ENCODE peak calls at places on chromosome 21, in ten cellular contexts. K is endothelial cell; J is body of pancreas; P is CD4-positive, alpha-beta T cell; X is NB4; Q is RWPE1; Z is foreskin keratinocyte; S is GM20000; Y is fibroblast of villous mesenchyme; W is DND-41. E is an unnamed sample.

GRCh38 chr21:35470522-35470921 is 421.4 kb upstream of the RUNX1 start:
- DNase-seq in Z (no peak), P (no peak), Y (peak), S (no peak), W (peak), X (peak), J (no peak), Q (no peak), K (no peak), E (no peak)

GRCh38 chr21:14273736-14274538 is 58.0 kb downstream of the RBM11 start:
- DNase-seq in Y (no peak), K (peak), J (peak), Q (no peak), X (no peak), S (no peak), W (no peak), Z (peak), P (no peak), E (peak)

GRCh38 chr21:33976082-33976979 is 60.7 kb upstream of the ATP5PO start:
- DNase-seq in K (no peak), Z (peak), W (peak), J (no peak), S (peak), X (peak), Q (peak), P (peak), Y (peak), E (no peak)

GRCh38 chr21:35925497-35925896 is 134.8 kb downstream of the SETD4 start:
- DNase-seq in P (no peak), Q (peak), Z (peak), K (no peak), X (peak), Y (no peak), S (no peak), J (peak), W (peak), E (no peak)

GRCh38 chr21:33127154-33127893 is 57.4 kb downstream of the OLIG1 start:
- DNase-seq in Z (peak), Y (peak), X (peak), W (peak), P (peak), Q (peak), S (peak), K (peak), J (peak), E (no peak)

GRCh38 chr21:42988234-42988965 is 14.0 kb downstream of the PKNOX1 start:
- DNase-seq in Q (no peak), P (no peak), W (no peak), K (no peak), J (no peak), Z (no peak), Y (peak), S (no peak), X (no peak), E (peak)

GRCh38 chr21:15421521-15421920 is 308.3 kb upstream of the USP25 start:
- DNase-seq in J (no peak), S (no peak), Y (no peak), P (no peak), K (no peak), Z (peak), W (no peak), X (no peak), Q (peak), E (no peak)

GRCh38 chr21:34202553-34203332 is 129.4 kb downstream of the MRPS6 start:
- DNase-seq in Z (peak), W (no peak), Q (no peak), S (no peak), Y (peak), P (no peak), X (peak), J (peak), K (peak), E (no peak)

GRCh38 chr21:34900376-34900775 is 148.7 kb downstream of the RUNX1 start:
- DNase-seq in J (no peak), K (no peak), S (no peak), X (peak), P (no peak), Z (peak), W (no peak), Y (peak), Q (no peak), E (no peak)

GRCh38 chr21:35400233-35400939 is 351.3 kb upstream of the RUNX1 start:
- DNase-seq in Y (peak), S (peak), P (no peak), Z (peak), J (peak), X (peak), K (peak), Q (peak), W (peak), E (no peak)

GRCh38 chr21:42841156-42841915 is 38.0 kb downstream of the WDR4 start:
- DNase-seq in P (no peak), S (no peak), K (no peak), J (no peak), Q (no peak), Y (no peak), Z (no peak), X (no peak), W (peak), E (peak)

GRCh38 chr21:28828981-28829380 is 163.7 kb downstream of the LTN1 start:
- DNase-seq in S (no peak), X (no peak), P (no peak), Z (no peak), W (no peak), J (no peak), Q (no peak), K (no peak), Y (peak), E (no peak)

GRCh38 chr21:31132574-31133242 is 94.4 kb upstream of the KRTAP19-8 start:
- DNase-seq in P (peak), Q (no peak), Y (peak), S (peak), Z (no peak), W (peak), K (no peak), J (no peak), X (peak), E (no peak)

GRCh38 chr21:29265690-29266479 is 32.8 kb upstream of the BACH1 start:
- DNase-seq in Q (no peak), P (no peak), Z (peak), Y (no peak), X (peak), K (no peak), W (no peak), J (no peak), S (no peak), E (no peak)

GRCh38 chr21:29430581-29430980 is 131.9 kb downstream of the BACH1 start:
- DNase-seq in J (no peak), W (no peak), Q (no peak), S (no peak), K (no peak), Z (no peak), P (no peak), X (no peak), Y (no peak), E (no peak)

GRCh38 chr21:43942201-43942600 is 69.9 kb upstream of the TRAPPC10 start:
- DNase-seq in Z (no peak), K (no peak), P (no peak), Y (no peak), W (no peak), J (no peak), X (no peak), Q (no peak), S (no peak), E (no peak)

GRCh38 chr21:34602061-34602460 is 12.9 kb downstream of the RCAN1 start:
- DNase-seq in W (no peak), Z (no peak), P (no peak), X (no peak), J (no peak), Y (no peak), Q (no peak), S (no peak), K (no peak), E (no peak)

GRCh38 chr21:36263797-36264196 is 56.2 kb upstream of the MORC3 start:
- DNase-seq in W (no peak), S (no peak), K (no peak), Q (no peak), Z (no peak), X (peak), P (no peak), J (no peak), Y (no peak), E (no peak)

GRCh38 chr21:42129300-42130266 is 58.5 kb downstream of the UMODL1 start:
- DNase-seq in Q (no peak), Z (no peak), X (no peak), J (no peak), P (no peak), W (peak), K (no peak), S (no peak), Y (no peak), E (peak)

GRCh38 chr21:42638266-42638863 is 15.1 kb upstream of the PDE9A start:
- DNase-seq in P (no peak), S (no peak), X (no peak), J (no peak), Y (no peak), Q (no peak), W (no peak), K (no peak), Z (no peak), E (peak)

GRCh38 chr21:18529253-18529652 is 125.7 kb upstream of the TMPRSS15 start:
- DNase-seq in Z (peak), X (no peak), J (no peak), S (no peak), Y (peak), Q (peak), K (no peak), W (no peak), P (no peak), E (no peak)

GRCh38 chr21:16841917-16842316 is 670.9 kb upstream of the CXADR start:
- DNase-seq in X (no peak), Y (no peak), J (no peak), Q (no peak), K (no peak), W (no peak), P (no peak), S (no peak), Z (no peak), E (no peak)

GRCh38 chr21:21631961-21632360 is 633.8 kb downstream of the NCAM2 start:
- DNase-seq in K (no peak), Q (no peak), Z (no peak), W (no peak), Y (no peak), J (peak), P (no peak), X (no peak), S (no peak), E (no peak)

GRCh38 chr21:30243691-30244090 is 27.8 kb upstream of the CLDN8 start:
- DNase-seq in Y (no peak), K (no peak), J (no peak), W (no peak), P (no peak), Q (no peak), Z (no peak), S (no peak), X (no peak), E (no peak)

GRCh38 chr21:42313501-42313969 is 1.7 kb downstream of the TFF3 start:
- DNase-seq in J (no peak), S (no peak), Z (no peak), W (no peak), Q (no peak), P (no peak), K (no peak), Y (no peak), X (peak), E (no peak)

DNA sequence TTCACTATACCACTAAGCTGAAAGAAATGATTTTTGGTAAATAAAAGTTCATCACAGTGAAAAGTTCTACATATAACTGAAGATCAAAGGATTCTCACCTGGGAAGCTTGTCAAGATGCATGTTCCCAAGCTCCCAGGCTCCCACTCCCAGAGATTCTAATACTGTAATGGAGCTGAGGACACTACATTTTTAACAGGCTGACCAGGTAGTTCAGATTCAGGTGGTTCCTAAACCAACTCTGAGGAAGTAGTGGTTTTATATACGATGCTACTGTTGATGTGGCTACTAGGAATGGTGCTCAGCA is 29.6 kb downstream of the MRPL39 start:
- DNase-seq in P (no peak), Z (no peak), X (no peak), J (no peak), Y (no peak), Q (no peak), W (no peak), S (no peak), K (no peak), E (no peak)
- TF ChIP-seq CTCF in P (no peak), Z (no peak), X (no peak), J (no peak), Y (no peak), Q (no peak), W (no peak), S (no peak), K (no peak), E (no peak)

DNA sequence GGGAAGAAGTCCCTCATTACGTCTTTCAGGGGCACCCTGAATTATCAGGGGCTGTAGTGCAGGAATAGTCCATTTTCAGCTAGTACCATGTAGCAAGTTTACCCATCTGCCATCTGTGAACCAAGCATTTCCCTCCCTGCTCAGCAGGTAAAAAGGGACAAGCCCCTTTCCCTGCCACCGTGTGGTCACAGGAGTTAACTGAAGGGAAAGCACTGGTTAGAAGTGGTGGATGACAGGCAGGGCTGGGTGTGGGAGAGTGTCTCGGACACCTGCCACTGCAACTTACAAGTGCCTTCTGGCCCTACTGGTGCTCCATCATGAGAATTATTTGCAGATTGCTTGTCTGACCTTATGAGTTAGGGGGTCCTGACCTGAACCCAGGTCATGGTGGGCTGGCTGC is 32.0 kb upstream of the IGSF5 start:
- DNase-seq in S (no peak), W (no peak), Y (no peak), Q (no peak), K (no peak), P (no peak), X (peak), J (no peak), Z (no peak), E (no peak)
- TF ChIP-seq CTCF in S (no peak), W (peak), Y (no peak), Q (no peak), K (no peak), P (no peak), X (no peak), J (no peak), Z (no peak), E (peak)

GRCh38 chr21:38769253-38769780 is 36.4 kb upstream of the ETS2 start:
- DNase-seq in Q (no peak), S (no peak), P (no peak), W (no peak), X (no peak), K (no peak), J (no peak), Y (peak), Z (no peak), E (no peak)

GRCh38 chr21:38771536-38771935 is 34.2 kb upstream of the ETS2 start:
- DNase-seq in X (no peak), K (no peak), Q (no peak), J (no peak), P (no peak), Z (no peak), S (no peak), Y (no peak), W (no peak), E (no peak)

GRCh38 chr21:38770660-38771059 is 35.1 kb upstream of the ETS2 start:
- DNase-seq in X (no peak), Q (no peak), K (no peak), P (no peak), Z (no peak), Y (no peak), S (no peak), W (no peak), J (no peak), E (no peak)

GRCh38 chr21:38766987-38767722 is 38.6 kb upstream of the ETS2 start:
- DNase-seq in W (peak), Q (peak), J (peak), Y (no peak), X (no peak), Z (peak), P (peak), S (peak), K (no peak), E (no peak)

GRCh38 chr21:38768385-38769071 is 37.2 kb upstream of the ETS2 start:
- DNase-seq in X (no peak), P (no peak), J (no peak), K (no peak), W (peak), S (peak), Z (peak), Q (peak), Y (peak), E (no peak)
- TF ChIP-seq CTCF in X (no peak), P (peak), J (no peak), K (no peak), W (peak), S (no peak), Z (no peak), Q (no peak), Y (no peak), E (no peak)

GRCh38 chr21:45227735-45228134 is 60.0 kb downstream of the POFUT2 start:
- DNase-seq in Z (no peak), Y (no peak), K (no peak), W (no peak), P (no peak), Q (no peak), X (no peak), S (no peak), J (no peak), E (peak)
- TF ChIP-seq CTCF in Z (no peak), Y (peak), K (no peak), W (no peak), P (no peak), Q (no peak), X (no peak), S (no peak), J (no peak), E (peak)